ENCODE peak calls at places on chromosomes 12 and 14, in six cellular contexts. P, O, R, Y, W and K are unnamed samples. For H3K4me1, the result is how much of the 10 kb centered on the place peaks cover.

GRCh38 chr12:1591029-1591428 is 3.4 kb downstream of the FBXL14 start:
- DNase-seq in Y (peak), W (no peak), O (no peak), R (no peak), P (peak), K (no peak)

GRCh38 chr12:110179291-110179690 is 55.1 kb downstream of the IFT81 start:
- DNase-seq in O (peak), R (no peak), W (no peak), Y (no peak), P (peak), K (peak)

GRCh38 chr14:29773990-29774389 is 153.7 kb downstream of the PRKD1 start:
- DNase-seq in Y (no peak), R (no peak), W (no peak), O (no peak), P (no peak), K (no peak)

GRCh38 chr14:104931771-104932675 is 7.3 kb downstream of the PLD4 start:
- DNase-seq in W (peak), R (no peak), P (no peak), Y (no peak), O (no peak), K (no peak)

GRCh38 chr12:47346251-47347019 is 266.7 kb upstream of the AMIGO2 start:
- DNase-seq in W (no peak), O (peak), R (no peak), Y (peak), P (no peak), K (no peak)

GRCh38 chr12:14664434-14665023 is 31.9 kb downstream of the GUCY2C start:
- DNase-seq in W (peak), O (peak), Y (peak), P (peak), R (peak), K (peak)

GRCh38 chr12:40921563-40922163 is 229.4 kb downstream of the CNTN1 start:
- DNase-seq in Y (peak), O (no peak), R (no peak), P (peak), W (peak), K (no peak)

GRCh38 chr12:104177663-104178501 is 37.7 kb upstream of the TXNRD1 start:
- DNase-seq in Y (peak), R (peak), W (no peak), O (peak), P (peak), K (peak)

GRCh38 chr12:107088912-107089311 is 4.4 kb downstream of the CRY1 start:
- DNase-seq in Y (no peak), W (no peak), P (no peak), O (no peak), R (no peak), K (no peak)

GRCh38 chr14:68627868-68628604 is 164.8 kb downstream of the ZFP36L1 start:
- DNase-seq in W (no peak), P (peak), R (peak), Y (no peak), O (no peak), K (peak)

GRCh38 chr12:31727197-31727596 is 1.6 kb downstream of the AMN1 start:
- DNase-seq in W (no peak), P (no peak), R (no peak), Y (no peak), O (no peak), K (no peak)

GRCh38 chr14:52840916-52841315 is 49.5 kb upstream of the GNPNAT1 start:
- DNase-seq in R (no peak), Y (peak), W (no peak), O (peak), P (peak), K (peak)

GRCh38 chr12:89470741-89471504 is 53.7 kb downstream of the GALNT4 start:
- DNase-seq in O (peak), W (peak), P (peak), Y (peak), R (no peak), K (no peak)

GRCh38 chr12:89179983-89180382 is 172.3 kb downstream of the DUSP6 start:
- DNase-seq in O (peak), Y (peak), W (no peak), P (peak), R (no peak), K (peak)

GRCh38 chr12:54055522-54055921 is 1.9 kb downstream of the HOXC4 start:
- DNase-seq in Y (no peak), W (no peak), P (no peak), O (no peak), R (no peak), K (no peak)

GRCh38 chr14:51087024-51087423 is 7.9 kb downstream of the TRIM9 start:
- DNase-seq in Y (peak), P (peak), O (no peak), R (no peak), W (no peak), K (peak)

GRCh38 chr12:51536159-51536558 is 54.9 kb upstream of the SCN8A start:
- DNase-seq in P (peak), Y (peak), O (no peak), W (no peak), R (no peak), K (no peak)

GRCh38 chr12:13436696-13437391 is 240.3 kb downstream of the EMP1 start:
- DNase-seq in P (no peak), R (peak), Y (peak), O (peak), W (peak), K (no peak)

GRCh38 chr12:109464642-109465351 is 12.3 kb downstream of the KCTD10 start:
- DNase-seq in Y (no peak), O (no peak), W (no peak), P (no peak), R (no peak), K (no peak)

GRCh38 chr12:116161588-116161987 is 115.9 kb downstream of the MED13L start:
- DNase-seq in P (peak), O (no peak), Y (peak), R (no peak), W (no peak), K (no peak)
- H3K27ac ChIP-seq in P (peak), O (no peak), Y (no peak), R (no peak), W (peak), K (no peak)

GRCh38 chr14:61559641-61560201 is 135.6 kb upstream of the HIF1A start:
- DNase-seq in P (no peak), Y (peak), W (no peak), O (no peak), R (no peak), K (no peak)
- H3K4me1 ChIP-seq in P (half or more), Y (half or more), W (under half), O (half or more), R (under half), K (under half)

GRCh38 chr12:82832981-82833380 is 146.3 kb downstream of the TMTC2 start:
- DNase-seq in O (no peak), W (no peak), R (no peak), P (no peak), Y (no peak), K (no peak)

GRCh38 chr12:82835217-82835616 is 148.5 kb downstream of the TMTC2 start:
- DNase-seq in W (no peak), R (no peak), O (peak), Y (no peak), P (peak), K (peak)

GRCh38 chr12:82833461-82833860 is 146.8 kb downstream of the TMTC2 start:
- DNase-seq in P (no peak), W (no peak), R (no peak), Y (no peak), O (no peak), K (no peak)

DNA sequence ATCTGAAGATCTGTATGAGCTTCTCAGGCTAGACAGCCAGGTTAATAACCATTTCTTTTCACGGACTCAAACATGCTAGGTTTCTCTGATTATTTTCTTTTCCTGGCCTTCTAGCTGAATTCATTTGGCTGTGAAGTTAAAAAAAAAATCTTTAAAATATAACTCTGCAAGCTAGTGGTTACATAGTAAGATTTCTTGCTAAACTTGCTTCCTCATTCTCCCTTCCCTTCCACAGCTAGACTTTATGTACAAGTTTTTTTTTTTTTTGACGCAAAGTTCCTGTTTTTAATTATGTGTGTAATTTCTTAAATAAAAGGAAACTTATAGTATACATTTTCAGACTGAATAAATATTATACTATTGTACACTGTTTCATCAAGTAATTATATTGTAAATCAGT is 145.4 kb downstream of the TMTC2 start:
- DNase-seq in R (no peak), Y (no peak), O (no peak), W (no peak), P (no peak), K (no peak)
- TF ChIP-seq CTCF in R (no peak), Y (no peak), O (no peak), W (no peak), P (no peak), K (no peak)

GRCh38 chr12:42546709-42547108 is 42.8 kb downstream of the PRICKLE1 start:
- DNase-seq in O (no peak), P (no peak), R (no peak), Y (no peak), W (no peak), K (no peak)
- H3K27ac ChIP-seq in O (no peak), P (no peak), R (no peak), Y (no peak), W (peak), K (no peak)

DNA sequence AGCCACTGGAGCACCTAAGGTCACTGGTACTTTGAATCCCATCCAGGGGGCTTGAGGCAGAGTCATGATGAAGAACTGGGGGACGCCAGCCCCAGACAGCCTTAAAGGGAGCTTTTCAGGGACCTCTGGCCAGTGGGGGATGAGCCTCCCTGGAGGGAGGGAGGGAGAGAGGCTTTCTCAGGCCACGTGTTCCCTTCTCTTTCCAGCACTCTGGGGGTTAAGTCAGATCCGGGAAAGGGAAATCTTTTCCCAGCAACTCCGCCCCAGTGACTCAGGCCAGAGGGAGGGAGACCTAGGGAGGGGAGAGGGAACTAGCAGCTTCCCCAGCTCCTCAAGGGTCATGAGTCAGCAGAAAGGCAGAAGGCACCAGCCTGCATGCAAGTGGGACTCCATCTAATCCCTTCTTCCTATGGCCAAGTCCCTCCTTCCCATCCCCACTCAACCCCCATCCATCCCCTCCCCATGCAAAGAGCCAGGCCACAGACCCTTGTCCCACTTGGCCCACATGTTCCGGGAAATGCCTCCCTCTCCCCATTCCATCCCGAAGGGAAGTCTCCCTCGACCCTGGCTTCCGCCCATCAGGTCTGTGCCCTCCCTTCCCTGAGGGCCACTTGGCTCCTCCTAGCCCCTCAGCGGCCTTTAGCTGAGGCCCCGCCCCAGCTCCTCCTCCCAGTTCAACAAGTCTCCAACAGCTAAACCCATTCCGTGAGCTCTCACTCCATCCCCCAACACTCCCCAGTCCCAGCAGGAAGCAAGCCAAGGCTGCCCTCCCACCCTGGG is 5.6 kb downstream of the TNFRSF1A start:
- DNase-seq in W (peak), R (peak), O (peak), P (peak), Y (peak), K (peak)
- H3K4me1 ChIP-seq in W (under half), R (half or more), O (half or more), P (half or more), Y (half or more), K (under half)

GRCh38 chr14:100440207-100440631 is 117.1 kb downstream of the SLC25A47 start:
- DNase-seq in W (peak), R (peak), Y (peak), O (peak), P (peak), K (peak)
- TF ChIP-seq CTCF in W (peak), R (peak), Y (peak), O (peak), P (peak), K (peak)

DNA sequence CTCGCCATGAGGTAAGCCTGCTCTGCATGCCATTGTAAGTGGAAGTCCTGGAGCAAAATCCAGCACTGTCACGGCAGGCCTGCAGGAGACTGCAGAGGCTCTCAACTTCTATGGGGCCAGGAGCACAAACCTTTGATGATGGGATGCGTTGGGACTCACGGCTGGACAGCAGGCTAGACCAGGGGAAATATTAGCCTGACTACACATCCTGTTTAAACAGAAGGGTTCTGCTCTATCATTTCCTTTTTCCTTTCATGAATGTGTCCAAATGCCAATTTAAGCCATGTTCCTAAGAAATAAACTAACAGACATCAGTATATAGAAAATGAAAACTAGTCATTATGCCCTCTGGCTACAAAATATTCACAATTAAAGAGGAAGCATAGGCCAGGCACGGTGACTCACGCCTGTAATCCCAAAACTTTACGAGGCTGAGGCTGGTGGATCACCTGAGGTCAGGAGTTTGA is 33.9 kb upstream of the RASSF8 start:
- DNase-seq in Y (peak), R (no peak), O (no peak), W (peak), P (peak), K (peak)
- H3K27ac ChIP-seq in Y (no peak), R (no peak), O (no peak), W (no peak), P (peak), K (peak)

DNA sequence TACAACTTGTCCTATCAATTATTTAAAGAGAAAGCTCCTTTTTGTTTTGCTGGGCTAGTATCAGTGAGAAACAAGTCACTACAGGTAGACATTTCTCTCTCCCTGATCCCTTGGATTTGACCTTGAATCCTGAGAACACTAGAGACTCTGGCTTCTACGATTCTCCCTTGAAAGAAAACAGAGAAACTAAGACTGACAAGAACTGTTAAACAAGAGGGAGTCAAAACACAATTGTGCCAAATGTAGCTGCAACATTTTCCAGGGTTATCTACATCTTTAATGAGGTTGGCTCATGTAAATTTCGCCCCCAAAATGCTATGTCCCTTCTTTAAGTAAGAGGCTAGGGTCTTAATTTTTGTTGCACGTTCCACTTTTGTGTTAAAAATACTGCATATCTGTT is 62.4 kb downstream of the SLC38A1 start:
- DNase-seq in W (peak), Y (no peak), R (no peak), O (no peak), P (no peak), K (no peak)
- H3K4me1 ChIP-seq in W (half or more), Y (under half), R (half or more), O (under half), P (under half), K (under half)

DNA sequence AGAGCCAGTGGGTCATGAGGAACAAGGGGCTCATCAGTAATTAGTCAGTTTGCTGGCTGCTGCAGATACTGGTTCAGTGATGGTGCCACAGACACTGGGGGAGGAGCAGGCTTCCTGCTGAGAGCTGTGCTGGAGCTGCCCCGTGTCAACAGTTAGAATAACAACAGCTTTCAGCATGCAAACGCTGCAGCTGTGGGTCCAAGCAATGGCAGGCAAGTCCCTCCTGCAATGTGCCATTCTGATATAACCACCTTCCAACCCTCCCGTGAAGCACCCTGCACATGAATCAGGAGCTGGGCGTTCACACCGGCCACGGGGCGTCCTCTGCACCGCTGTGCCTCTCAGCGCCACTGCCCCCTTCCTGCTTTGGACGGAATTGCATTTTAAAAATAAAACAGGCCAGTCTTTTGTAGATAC is 258.4 kb upstream of the SFSWAP start:
- DNase-seq in Y (peak), W (peak), O (no peak), R (peak), P (peak), K (no peak)
- TF ChIP-seq CTCF in Y (peak), W (no peak), O (no peak), R (no peak), P (peak), K (peak)